ENCODE peak calls at places on chromosome 21, in four cellular contexts. O is lung, U is fibroblast of pulmonary artery, Z is epithelial cell of esophagus. L is an unnamed sample.

GRCh38 chr21:28016571-28016970 is 976.1 kb downstream of the LTN1 start:
- DNase-seq in Z (no peak), U (no peak), O (no peak), L (no peak)

GRCh38 chr21:41269535-41269934 is 47.1 kb upstream of the FAM3B start:
- DNase-seq in U (no peak), Z (no peak), O (no peak), L (no peak)

GRCh38 chr21:28537371-28538079 is 455.2 kb downstream of the LTN1 start:
- DNase-seq in Z (peak; percentile 53), U (peak; percentile 56), O (no peak), L (peak; percentile 96)

GRCh38 chr21:24375201-24375600 is 1232.1 kb downstream of the MRPL39 start:
- DNase-seq in O (no peak), U (no peak), Z (no peak), L (no peak)

GRCh38 chr21:30434033-30434631 is 4.1 kb downstream of the KRTAP13-4 start:
- DNase-seq in O (no peak), Z (peak; percentile 62), U (peak; percentile 42), L (peak; percentile 12)

GRCh38 chr21:41717573-41718330 is 49.1 kb downstream of the RIPK4 start:
- DNase-seq in Z (no peak), O (no peak), U (no peak), L (no peak)

GRCh38 chr21:20040768-20041167 is 957.4 kb upstream of the NCAM2 start:
- DNase-seq in U (no peak), O (no peak), Z (no peak), L (no peak)

GRCh38 chr21:36321325-36322082 is 1.5 kb downstream of the MORC3 start:
- DNase-seq in O (no peak), Z (peak; percentile 42), U (peak; percentile 32), L (no peak)

GRCh38 chr21:33030633-33031032 is 4.9 kb downstream of the OLIG2 start:
- DNase-seq in Z (no peak), O (no peak), U (no peak), L (no peak)

GRCh38 chr21:46454142-46454541 is 4.5 kb upstream of the DIP2A start:
- DNase-seq in U (no peak), Z (no peak), O (no peak), L (no peak)

GRCh38 chr21:46207920-46208571 is 20.5 kb downstream of the LSS start:
- DNase-seq in Z (no peak), U (no peak), O (no peak), L (no peak)

GRCh38 chr21:31974454-31974985 is 101.7 kb downstream of the HUNK start:
- DNase-seq in Z (no peak), O (no peak), U (no peak), L (no peak)

GRCh38 chr21:42574234-42575027 is 60.8 kb downstream of the SLC37A1 start:
- DNase-seq in U (peak; percentile 35), O (no peak), Z (no peak), L (peak; percentile 60)

GRCh38 chr21:37398697-37399096 is 32.1 kb downstream of the DYRK1A start:
- DNase-seq in Z (no peak), U (no peak), O (no peak), L (no peak)

GRCh38 chr21:26169611-26170470 is 729 bp downstream of the APP start:
- DNase-seq in U (peak; percentile 74), O (peak; percentile 58), Z (peak; percentile 55), L (peak; percentile 75)

GRCh38 chr21:39392981-39393380 is 44.1 kb upstream of the HMGN1 start:
- DNase-seq in O (no peak), Z (no peak), U (no peak), L (no peak)

GRCh38 chr21:27301216-27301615 is 334.3 kb upstream of the ADAMTS5 start:
- DNase-seq in O (no peak), U (no peak), Z (no peak), L (peak; percentile 26)

GRCh38 chr21:33348728-33349127 is 24.0 kb downstream of the IFNAR1 start:
- DNase-seq in Z (no peak), U (peak; percentile 39), O (no peak), L (no peak)

GRCh38 chr21:42466700-42467612 is 29.1 kb downstream of the RSPH1 start:
- DNase-seq in Z (peak; percentile 56), O (no peak), U (peak; percentile 21), L (no peak)

GRCh38 chr21:27300770-27301169 is 333.9 kb upstream of the ADAMTS5 start:
- DNase-seq in Z (no peak), U (no peak), O (no peak), L (peak; percentile 75)

GRCh38 chr21:42677339-42678117 is 24.1 kb downstream of the PDE9A start:
- DNase-seq in O (no peak), U (peak; percentile 64), Z (peak; percentile 34), L (peak; percentile 45)

GRCh38 chr21:26845066-26845749 is at the start of gene ADAMTS1:
- DNase-seq in U (peak; percentile 91), Z (peak; percentile 66), O (peak; percentile 86), L (peak; percentile 97)

GRCh38 chr21:44017601-44018000 is 5.5 kb downstream of the TRAPPC10 start:
- DNase-seq in U (no peak), Z (no peak), O (no peak), L (no peak)
- TF ChIP-seq CTCF in U (no peak), Z (no peak), O (no peak), L (no peak)

GRCh38 chr21:16084776-16085364 is 355.1 kb downstream of the USP25 start:
- DNase-seq in U (no peak), O (no peak), Z (no peak), L (peak; percentile 82)
- H3K4me3 ChIP-seq in U (no peak overlapping the region), O (no peak overlapping the region), Z (no peak overlapping the region), L (peak overlapping the region; percentile 21)

GRCh38 chr21:43739648-43740435 is 20.9 kb downstream of the PDXK start:
- DNase-seq in U (no peak), O (no peak), Z (no peak), L (no peak)

GRCh38 chr21:43743934-43744333 is 25.0 kb downstream of the PDXK start:
- DNase-seq in Z (no peak), U (no peak), O (no peak), L (no peak)

GRCh38 chr21:43744725-43745124 is 25.8 kb downstream of the PDXK start:
- DNase-seq in Z (no peak), O (no peak), U (no peak), L (no peak)

GRCh38 chr21:43740497-43741156 is 21.7 kb downstream of the PDXK start:
- DNase-seq in U (peak; percentile 72), Z (peak; percentile 78), O (no peak), L (peak; percentile 60)

GRCh38 chr21:43741425-43742096 is 22.6 kb downstream of the PDXK start:
- DNase-seq in O (no peak), Z (no peak), U (no peak), L (no peak)
- TF ChIP-seq CTCF in O (no peak), Z (no peak), U (no peak), L (no peak)

GRCh38 chr21:44911384-44912157 is 9.1 kb downstream of the ITGB2 start:
- DNase-seq in O (peak; percentile 78), Z (peak; percentile 69), U (no peak), L (no peak)
- H3K4me3 ChIP-seq in O (no peak overlapping the region), Z (no peak overlapping the region), U (no peak overlapping the region), L (no peak overlapping the region)

GRCh38 chr21:34801519-34802132 is 132.8 kb downstream of the CLIC6 start:
- DNase-seq in O (no peak), U (peak; percentile 44), Z (peak; percentile 42), L (no peak)
- TF ChIP-seq CTCF in O (peak; percentile 2), U (peak; percentile 50), Z (peak; percentile 10), L (peak; percentile 22)

L was measured in foreskin fibroblast.